ENCODE peak calls at places on chromosomes 4 and X, in five cellular contexts. N is breast epithelium, Q is thoracic aorta, G is upper lobe of left lung, D is AG04449. B is an unnamed sample.

GRCh38 chr4:145390566-145390965 is 91.1 kb upstream of the SMAD1 start:
- DNase-seq in N (no peak), G (no peak), Q (no peak), D (no peak), B (no peak)

GRCh38 chr4:15944895-15945294 is 6.4 kb upstream of the FGFBP1 start:
- DNase-seq in N (no peak), D (no peak), Q (no peak), G (no peak), B (no peak)

GRCh38 chrX:23012162-23012561 is 12.4 kb downstream of the DDX53 start:
- DNase-seq in N (no peak), G (no peak), Q (no peak), D (no peak), B (no peak)

GRCh38 chrX:331145-331771 is 12.7 kb upstream of the GTPBP6 start:
- DNase-seq in Q (no peak), N (no peak), G (peak), D (no peak), B (no peak)

GRCh38 chr4:103075435-103075893 is 1.1 kb downstream of the SLC9B2 start:
- DNase-seq in D (no peak), N (no peak), Q (no peak), G (no peak), B (no peak)

GRCh38 chrX:19846995-19847790 is 40.2 kb downstream of the SH3KBP1 start:
- DNase-seq in G (no peak), N (no peak), Q (no peak), D (peak), B (peak)

GRCh38 chrX:65871671-65872311 is 168.1 kb downstream of the VSIG4 start:
- DNase-seq in Q (no peak), D (no peak), G (no peak), N (no peak), B (no peak)

GRCh38 chr4:104631000-104631399 is 136.3 kb upstream of the CXXC4 start:
- DNase-seq in D (no peak), N (no peak), Q (no peak), G (no peak), B (no peak)

GRCh38 chrX:9515973-9516538 is 51.2 kb downstream of the TBL1X start:
- DNase-seq in N (no peak), D (no peak), Q (no peak), G (no peak), B (no peak)

GRCh38 chr4:119679251-119679650 is 50.6 kb upstream of the PDE5A start:
- DNase-seq in D (no peak), N (no peak), G (no peak), Q (no peak), B (no peak)

GRCh38 chr4:52750819-52751348 is 341 bp downstream of the ERVMER34-1 start:
- DNase-seq in Q (no peak), D (no peak), N (no peak), G (peak), B (no peak)

GRCh38 chrX:153921511-153922285 is 4.4 kb downstream of the ARHGAP4 start:
- DNase-seq in G (no peak), D (no peak), N (no peak), Q (no peak), B (no peak)

GRCh38 chr4:95547708-95548471 is 883 bp downstream of the UNC5C start:
- DNase-seq in N (no peak), G (peak), D (no peak), Q (no peak), B (no peak)

DNA sequence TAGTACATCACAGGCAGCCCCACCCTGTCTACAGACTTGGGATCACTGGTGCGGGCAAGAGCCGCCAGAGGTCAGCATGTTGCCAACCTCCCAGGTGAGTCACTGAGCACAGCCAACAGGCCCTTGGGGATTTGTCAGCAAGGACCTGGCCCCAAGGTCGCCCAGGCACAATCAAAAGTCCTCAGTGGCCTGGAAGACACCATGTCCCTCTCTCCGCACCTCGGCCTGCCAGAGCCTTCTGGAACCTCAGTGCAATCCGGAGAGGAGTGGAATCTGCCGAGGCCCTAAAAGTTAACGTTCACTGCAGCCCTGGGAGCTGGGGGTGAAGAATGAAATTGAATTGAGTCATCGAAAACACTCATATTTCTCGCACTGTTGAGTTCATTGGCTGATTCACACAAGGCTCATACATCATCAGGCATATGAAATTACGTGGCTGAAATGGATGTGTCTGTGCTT is 74.3 kb downstream of the WFS1 start:
- DNase-seq in G (no peak), Q (no peak), N (no peak), D (peak), B (peak)
- H3K4me3 ChIP-seq in G (no peak), Q (no peak), N (no peak), D (no peak), B (no peak)

GRCh38 chr4:41092128-41092527 is 122.2 kb downstream of the APBB2 start:
- DNase-seq in Q (no peak), G (no peak), D (no peak), N (no peak), B (no peak)

GRCh38 chr4:41098649-41099048 is 115.7 kb downstream of the APBB2 start:
- DNase-seq in D (no peak), Q (no peak), N (no peak), G (no peak), B (no peak)

GRCh38 chr4:41098093-41098492 is 116.2 kb downstream of the APBB2 start:
- DNase-seq in Q (no peak), N (no peak), D (no peak), G (no peak), B (no peak)

GRCh38 chr4:41095192-41095872 is 119.0 kb downstream of the APBB2 start:
- DNase-seq in G (no peak), Q (no peak), D (no peak), N (no peak), B (no peak)

DNA sequence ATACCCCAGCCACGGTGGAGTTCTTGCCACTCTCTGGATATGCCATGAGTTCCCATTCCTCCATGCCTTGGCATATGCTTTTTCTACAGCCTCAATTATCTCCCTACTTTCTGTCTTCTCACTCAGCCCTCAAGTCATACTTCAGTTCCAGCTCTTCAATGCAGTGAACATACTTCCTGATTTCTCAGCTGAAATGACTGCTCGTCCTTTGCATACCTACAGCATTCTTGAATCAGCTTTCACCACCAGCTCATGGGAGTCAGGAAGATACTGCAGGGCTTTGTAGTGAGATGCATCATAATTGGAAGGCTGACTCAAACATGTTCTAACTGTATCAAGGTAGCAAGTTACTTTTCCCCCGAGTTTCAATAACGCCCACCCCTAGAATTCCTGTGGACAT is 118.4 kb downstream of the APBB2 start:
- DNase-seq in N (no peak), D (peak), G (no peak), Q (no peak), B (peak)
- TF ChIP-seq CTCF in N (no peak), D (no peak), G (no peak), Q (no peak), B (no peak)

GRCh38 chr4:155106629-155107028 is 101.8 kb upstream of the NPY2R start:
- DNase-seq in Q (no peak), G (no peak), D (no peak), N (no peak), B (no peak)

DNA sequence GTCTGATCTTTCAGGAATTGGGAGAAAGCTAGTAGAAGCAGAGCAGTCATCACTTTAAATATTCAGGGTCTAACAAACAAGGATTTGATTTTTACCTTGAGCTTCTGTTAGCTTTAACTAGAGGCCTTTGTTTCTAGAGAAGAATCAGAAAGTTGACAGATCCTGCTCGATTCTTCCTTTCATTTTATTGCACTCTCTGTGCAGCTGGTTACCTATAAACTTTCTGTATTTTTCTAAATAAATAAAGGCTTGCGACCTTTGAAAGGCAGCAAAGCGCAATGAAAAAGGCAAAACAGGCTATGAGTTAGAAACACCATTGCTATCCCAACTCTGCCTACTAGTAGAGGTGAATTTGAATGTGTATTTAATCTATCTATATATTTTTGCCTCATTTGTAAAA is 101.4 kb upstream of the NPY2R start:
- DNase-seq in G (no peak), D (no peak), Q (no peak), N (no peak), B (no peak)
- H3K4me3 ChIP-seq in G (no peak), D (no peak), Q (no peak), N (no peak), B (no peak)

DNA sequence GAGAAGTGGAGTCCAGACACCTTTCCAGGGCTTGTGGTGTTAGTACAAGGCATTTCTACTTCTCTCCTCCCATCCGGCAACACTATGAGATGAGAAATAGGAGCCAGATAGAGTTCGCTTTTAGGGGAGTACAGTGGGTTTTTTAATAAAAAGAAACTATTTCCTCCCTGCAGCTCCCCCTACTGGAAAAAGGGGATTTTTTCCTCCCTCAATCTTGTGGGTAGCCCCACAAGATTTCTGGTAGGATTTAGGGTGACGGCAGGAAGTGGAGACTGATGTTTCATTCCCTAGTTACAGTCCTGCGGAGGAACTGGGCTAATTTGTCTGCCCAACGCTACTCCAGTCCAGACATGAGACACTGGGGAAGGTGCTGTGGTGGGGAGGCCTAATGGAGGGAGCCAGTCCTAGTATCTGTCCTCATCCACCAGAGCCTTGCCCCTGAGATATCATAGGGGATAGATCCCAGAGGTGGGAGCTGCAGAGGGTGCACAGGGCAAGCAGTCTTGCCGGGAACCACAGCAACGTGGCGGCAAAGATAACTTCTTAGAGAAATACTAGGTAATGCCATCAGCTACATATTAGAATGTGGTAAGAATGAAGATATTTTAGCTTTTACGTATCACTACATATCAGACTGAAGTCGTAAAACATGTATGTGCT is 45.6 kb upstream of the PRKG2 start:
- DNase-seq in Q (no peak), N (no peak), D (no peak), G (no peak), B (no peak)
- TF ChIP-seq CTCF in Q (no peak), N (no peak), D (no peak), G (no peak), B (peak)

GRCh38 chr4:742096-742741 is 36.6 kb downstream of the PCGF3 start:
- DNase-seq in G (peak), D (no peak), N (no peak), Q (no peak), B (no peak)

GRCh38 chr4:747546-748170 is 42.0 kb downstream of the PCGF3 start:
- DNase-seq in Q (no peak), G (peak), D (no peak), N (no peak), B (no peak)

GRCh38 chr4:743463-744211 is 38.0 kb downstream of the PCGF3 start:
- DNase-seq in N (no peak), D (no peak), Q (no peak), G (peak), B (no peak)

GRCh38 chr4:742742-743311 is 37.2 kb downstream of the PCGF3 start:
- DNase-seq in G (peak), Q (no peak), D (no peak), N (no peak), B (no peak)

GRCh38 chr4:744212-744841 is 38.7 kb downstream of the PCGF3 start:
- DNase-seq in D (no peak), N (no peak), Q (no peak), G (peak), B (no peak)
- H3K4me3 ChIP-seq in D (no peak), N (no peak), Q (no peak), G (no peak), B (no peak)

DNA sequence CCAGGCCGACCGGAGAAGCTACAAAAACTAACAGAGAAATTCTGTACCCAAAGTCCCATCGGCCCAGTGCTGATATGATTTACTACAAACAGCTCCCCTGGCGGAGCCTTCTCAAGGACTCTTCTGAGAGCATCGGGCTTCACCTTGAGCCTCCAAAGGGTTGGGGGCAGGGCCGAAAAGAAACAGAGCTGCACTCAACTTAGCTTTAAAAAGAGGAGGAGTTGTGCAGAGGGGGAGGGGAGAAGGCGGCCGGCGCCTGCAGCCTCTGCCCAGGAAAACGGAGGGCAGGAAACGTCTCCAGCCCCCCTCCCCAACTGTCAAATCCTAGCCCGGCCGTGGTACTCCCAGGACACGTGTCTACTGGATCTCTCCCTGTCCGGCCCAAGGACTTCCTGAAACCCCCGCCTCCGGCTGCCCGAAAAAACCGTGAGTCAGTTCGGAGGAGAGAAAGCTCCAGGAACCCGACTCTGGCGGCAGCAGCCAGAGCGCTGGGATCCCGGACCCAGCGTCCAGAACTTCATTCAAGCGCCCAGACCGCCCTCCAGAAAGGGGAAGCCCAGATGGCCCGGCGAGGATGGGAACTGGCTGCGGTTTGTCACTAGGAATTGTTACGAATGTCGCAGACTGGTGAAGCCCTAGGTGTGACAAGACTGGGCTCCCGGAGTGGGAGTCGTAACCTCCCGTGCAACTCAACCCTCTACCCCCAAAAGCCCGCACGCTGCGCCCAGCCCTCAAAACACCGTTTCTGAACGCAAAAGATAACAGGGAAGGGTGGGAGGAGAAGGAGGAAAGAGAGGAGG is 1.0 kb downstream of the ADAMTS3 start:
- DNase-seq in N (peak), D (no peak), Q (peak), G (peak), B (peak)
- TF ChIP-seq CTCF in N (peak), D (peak), Q (peak), G (peak), B (peak)

DNA sequence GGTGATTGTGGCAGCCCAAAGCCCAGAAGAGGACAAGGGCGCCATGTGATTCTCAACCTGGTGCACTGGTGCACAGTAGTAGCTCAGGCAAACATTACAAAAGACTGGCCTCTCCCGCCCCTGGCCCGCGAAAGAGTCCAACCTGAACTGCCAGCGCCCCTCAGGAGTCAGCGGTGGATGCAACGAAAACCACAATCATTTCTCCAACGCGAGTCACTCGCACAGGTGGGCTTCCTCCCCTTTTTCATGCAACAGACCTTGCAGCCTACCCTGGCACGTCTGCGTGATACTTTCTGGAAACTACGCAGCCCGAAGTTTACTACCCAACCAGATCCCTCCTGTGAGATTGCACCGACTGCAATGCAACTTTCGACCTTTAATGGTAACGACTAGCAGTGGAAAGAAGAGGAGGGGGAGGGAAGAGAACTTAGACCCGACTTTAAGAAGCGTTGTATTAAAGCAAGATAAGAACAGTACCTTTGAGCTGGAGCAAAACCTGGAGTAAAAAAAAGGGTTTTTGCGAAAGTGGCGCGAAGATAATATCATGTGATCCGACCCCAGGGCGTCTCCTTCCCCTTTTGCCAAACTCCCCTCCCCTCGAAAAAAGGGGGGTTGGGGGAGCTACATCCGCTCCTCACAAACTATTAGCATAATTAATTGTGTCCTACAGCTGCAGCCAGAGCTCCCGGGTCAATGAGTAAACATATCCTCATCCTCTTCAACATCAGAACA is 63.3 kb upstream of the CCDC160 start:
- DNase-seq in D (no peak), Q (no peak), G (no peak), N (no peak), B (no peak)
- H3K4me3 ChIP-seq in D (no peak), Q (peak), G (peak), N (peak), B (no peak)